ENCODE peak calls at places on chromosome 6, in seven cellular contexts. One of them, this sample, is unnamed.

GRCh38 chr6:41963371-41963770 is 21.8 kb upstream of the CCND3 start:
- DNase-seq in ureter: no peak
- DNase-seq in WTC11: no peak
- DNase-seq in NCI-H2107: no peak
- DNase-seq in GM04504: no peak
- DNase-seq in RPMI8226: no peak
- DNase-seq in mucosa of descending colon: no peak
- DNase-seq in this sample: no peak

GRCh38 chr6:128463942-128464341 is 56.5 kb downstream of the PTPRK start:
- DNase-seq in GM04504: no peak
- DNase-seq in RPMI8226: no peak
- DNase-seq in WTC11: no peak
- DNase-seq in NCI-H2107: no peak
- DNase-seq in mucosa of descending colon: no peak
- DNase-seq in ureter: no peak
- DNase-seq in this sample: no peak

GRCh38 chr6:39688494-39688893 is 36.7 kb downstream of the KIF6 start:
- DNase-seq in RPMI8226: no peak
- DNase-seq in mucosa of descending colon: no peak
- DNase-seq in ureter: no peak
- DNase-seq in NCI-H2107: no peak
- DNase-seq in WTC11: no peak
- DNase-seq in GM04504: peak; percentile 42
- DNase-seq in this sample: no peak

GRCh38 chr6:31737315-31738047 is 1.2 kb upstream of the CLIC1 start:
- DNase-seq in WTC11: no peak
- DNase-seq in GM04504: no peak
- DNase-seq in RPMI8226: peak; percentile 37
- DNase-seq in mucosa of descending colon: no peak
- DNase-seq in ureter: no peak
- DNase-seq in NCI-H2107: no peak
- DNase-seq in this sample: no peak

GRCh38 chr6:12335717-12336116 is 45.6 kb downstream of the EDN1 start:
- DNase-seq in GM04504: no peak
- DNase-seq in NCI-H2107: no peak
- DNase-seq in WTC11: no peak
- DNase-seq in mucosa of descending colon: no peak
- DNase-seq in ureter: no peak
- DNase-seq in RPMI8226: no peak
- DNase-seq in this sample: no peak

GRCh38 chr6:15457903-15458530 is 204.8 kb downstream of the DTNBP1 start:
- DNase-seq in GM04504: no peak
- DNase-seq in mucosa of descending colon: no peak
- DNase-seq in NCI-H2107: no peak
- DNase-seq in ureter: no peak
- DNase-seq in RPMI8226: no peak
- DNase-seq in WTC11: no peak
- DNase-seq in this sample: no peak

GRCh38 chr6:5278571-5279120 is 17.3 kb downstream of the FARS2 start:
- DNase-seq in RPMI8226: no peak
- DNase-seq in mucosa of descending colon: no peak
- DNase-seq in NCI-H2107: no peak
- DNase-seq in GM04504: no peak
- DNase-seq in WTC11: no peak
- DNase-seq in ureter: no peak
- DNase-seq in this sample: no peak

GRCh38 chr6:89934685-89935366 is 40.6 kb downstream of the GJA10 start:
- DNase-seq in mucosa of descending colon: no peak
- DNase-seq in GM04504: no peak
- DNase-seq in ureter: no peak
- DNase-seq in WTC11: peak; percentile 24
- DNase-seq in NCI-H2107: no peak
- DNase-seq in RPMI8226: no peak
- DNase-seq in this sample: no peak

GRCh38 chr6:74899416-74899815 is 306.4 kb downstream of the COL12A1 start:
- DNase-seq in GM04504: peak; percentile 9
- DNase-seq in ureter: no peak
- DNase-seq in WTC11: no peak
- DNase-seq in RPMI8226: no peak
- DNase-seq in mucosa of descending colon: no peak
- DNase-seq in NCI-H2107: no peak
- DNase-seq in this sample: no peak

GRCh38 chr6:106973018-106973840 is 1.3 kb downstream of the CD24 start:
- DNase-seq in mucosa of descending colon: peak; percentile 67
- DNase-seq in WTC11: peak; percentile 49
- DNase-seq in RPMI8226: no peak
- DNase-seq in GM04504: no peak
- DNase-seq in ureter: peak; percentile 42
- DNase-seq in NCI-H2107: peak; percentile 9
- DNase-seq in this sample: no peak

GRCh38 chr6:95574811-95575210 is 2.5 kb upstream of the MANEA start:
- DNase-seq in WTC11: no peak
- DNase-seq in RPMI8226: no peak
- DNase-seq in GM04504: no peak
- DNase-seq in mucosa of descending colon: no peak
- DNase-seq in ureter: no peak
- DNase-seq in NCI-H2107: no peak
- DNase-seq in this sample: no peak

GRCh38 chr6:16688984-16689636 is 72.2 kb downstream of the ATXN1 start:
- DNase-seq in NCI-H2107: no peak
- DNase-seq in ureter: no peak
- DNase-seq in WTC11: no peak
- DNase-seq in mucosa of descending colon: no peak
- DNase-seq in GM04504: no peak
- DNase-seq in RPMI8226: no peak
- DNase-seq in this sample: no peak

This sample was measured in T-cell.